ENCODE peak calls at places on chromosomes 7 and 10, in six cellular contexts. Y, R, S, H, K and Z are unnamed samples.

GRCh38 chr7:13910805-13911551 is 78.5 kb downstream of the ETV1 start:
- DNase-seq in Y (no peak), R (no peak), S (no peak), H (no peak), K (no peak), Z (no peak)

GRCh38 chr7:80499350-80499955 is 12.4 kb downstream of the GNAT3 start:
- DNase-seq in Y (peak), R (no peak), S (peak), H (peak), K (peak), Z (no peak)

GRCh38 chr10:19325581-19325980 is 277.0 kb downstream of the MALRD1 start:
- DNase-seq in Y (no peak), R (no peak), S (no peak), H (no peak), K (no peak), Z (no peak)

GRCh38 chr10:47047577-47048532 is 136.6 kb downstream of the PTPN20 start:
- DNase-seq in Y (peak), R (peak), S (peak), H (peak), K (no peak), Z (peak)

GRCh38 chr10:97508342-97508741 is 9.6 kb downstream of the UBTD1 start:
- DNase-seq in Y (no peak), R (no peak), S (no peak), H (no peak), K (no peak), Z (no peak)

GRCh38 chr7:29426587-29426986 is 137.0 kb upstream of the PRR15 start:
- DNase-seq in Y (no peak), R (no peak), S (no peak), H (no peak), K (no peak), Z (no peak)

GRCh38 chr10:130495891-130496642 is 359.9 kb downstream of the GLRX3 start:
- DNase-seq in Y (peak), R (no peak), S (no peak), H (no peak), K (no peak), Z (peak)

GRCh38 chr7:16431646-16432424 is 10.5 kb upstream of the CRPPA start:
- DNase-seq in Y (no peak), R (no peak), S (no peak), H (no peak), K (no peak), Z (no peak)

GRCh38 chr10:50866317-50866716 is 19.1 kb downstream of the A1CF start:
- DNase-seq in Y (no peak), R (peak), S (no peak), H (no peak), K (no peak), Z (no peak)

GRCh38 chr10:24376731-24377130 is 167.8 kb downstream of the KIAA1217 start:
- DNase-seq in Y (no peak), R (no peak), S (no peak), H (no peak), K (no peak), Z (no peak)

GRCh38 chr10:3486346-3487065 is 298.5 kb downstream of the KLF6 start:
- DNase-seq in Y (no peak), R (no peak), S (no peak), H (no peak), K (no peak), Z (no peak)

GRCh38 chr10:121572857-121573540 is 25.2 kb downstream of the FGFR2 start:
- DNase-seq in Y (no peak), R (no peak), S (no peak), H (no peak), K (no peak), Z (no peak)

GRCh38 chr7:55160539-55160938 is 141.7 kb downstream of the EGFR start:
- DNase-seq in Y (no peak), R (no peak), S (no peak), H (peak), K (no peak), Z (no peak)

GRCh38 chr10:69861251-69862240 is 59.8 kb downstream of the COL13A1 start:
- DNase-seq in Y (no peak), R (no peak), S (no peak), H (peak), K (no peak), Z (no peak)

GRCh38 chr10:116039604-116040003 is 233.4 kb downstream of the GFRA1 start:
- DNase-seq in Y (no peak), R (no peak), S (no peak), H (no peak), K (no peak), Z (no peak)

GRCh38 chr10:88879754-88880286 is at the start of gene STAMBPL1:
- DNase-seq in Y (peak), R (peak), S (no peak), H (no peak), K (peak), Z (peak)

GRCh38 chr7:85177316-85177715 is 9.5 kb downstream of the SEMA3D start:
- DNase-seq in Y (no peak), R (no peak), S (no peak), H (no peak), K (no peak), Z (no peak)

GRCh38 chr10:43226851-43227845 is 39.7 kb downstream of the RASGEF1A start:
- DNase-seq in Y (peak), R (peak), S (no peak), H (no peak), K (no peak), Z (peak)

GRCh38 chr10:72276421-72277339 is 3.0 kb downstream of the DDIT4 start:
- DNase-seq in Y (no peak), R (peak), S (no peak), H (no peak), K (peak), Z (no peak)

GRCh38 chr10:114489521-114490310 is 85.4 kb upstream of the AFAP1L2 start:
- DNase-seq in Y (no peak), R (no peak), S (peak), H (no peak), K (no peak), Z (no peak)

GRCh38 chr10:8498881-8499280 is 444.4 kb downstream of the GATA3 start:
- DNase-seq in Y (no peak), R (no peak), S (no peak), H (no peak), K (no peak), Z (no peak)

GRCh38 chr10:69801094-69801433 is 642 bp upstream of the COL13A1 start:
- DNase-seq in Y (no peak), R (no peak), S (no peak), H (no peak), K (no peak), Z (peak)

GRCh38 chr10:12768156-12768731 is 233.3 kb downstream of the CCDC3 start:
- DNase-seq in Y (no peak), R (no peak), S (no peak), H (peak), K (no peak), Z (no peak)

GRCh38 chr7:99365318-99366141 is 9.0 kb upstream of the ARPC1B start:
- DNase-seq in Y (no peak), R (peak), S (no peak), H (no peak), K (no peak), Z (no peak)

GRCh38 chr7:672891-673290 is 53.6 kb upstream of the DNAAF5 start:
- DNase-seq in Y (no peak), R (no peak), S (no peak), H (no peak), K (no peak), Z (peak)

GRCh38 chr7:80346704-80347103 is 165.2 kb downstream of the GNAT3 start:
- DNase-seq in Y (no peak), R (no peak), S (no peak), H (no peak), K (no peak), Z (no peak)